ENCODE peak calls at places on chromosomes 13 and 19, in nine cellular contexts. J is occipital lobe; K is A549; I is Calu3; G is mucosa of gallbladder; X is AG08396; P is fibroblast of the conjunctiva; F is CD4-positive, alpha-beta memory T cell; W is T-helper 1 cell. R is an unnamed sample.
A peak's percentile ranks its signal among the peaks of the same experiment; 100 is the strongest.

GRCh38 chr19:45496349-45496953 is 396 bp downstream of the RTN2 start:
- DNase-seq in G (no peak), K (no peak), P (no peak), W (no peak), X (peak; percentile 55), F (peak; percentile 40), I (peak; percentile 57), J (peak; percentile 30), R (no peak)

GRCh38 chr19:18543814-18544475 is 572 bp upstream of the FKBP8 start:
- DNase-seq in X (peak; percentile 64), P (no peak), J (peak; percentile 47), G (peak; percentile 74), F (peak; percentile 83), K (peak; percentile 79), W (peak; percentile 79), I (peak; percentile 24), R (peak; percentile 86)

GRCh38 chr19:5691930-5692784 is 2.1 kb downstream of the RPL36 start:
- DNase-seq in I (no peak), W (no peak), F (no peak), G (no peak), J (no peak), X (no peak), P (no peak), K (no peak), R (no peak)

GRCh38 chr19:33424181-33424580 is 50.7 kb downstream of the CEBPG start:
- DNase-seq in X (no peak), J (no peak), I (no peak), G (no peak), P (no peak), K (no peak), W (no peak), F (no peak), R (no peak)

GRCh38 chr19:45508681-45508930 is 1.3 kb downstream of the VASP start:
- DNase-seq in K (no peak), P (no peak), I (no peak), F (no peak), J (no peak), G (no peak), W (no peak), X (no peak), R (no peak)

GRCh38 chr13:74825170-74825948 is 656.6 kb downstream of the TBC1D4 start:
- DNase-seq in W (no peak), X (peak; percentile 4), G (no peak), I (no peak), P (peak; percentile 59), K (peak; percentile 54), F (no peak), J (no peak), R (no peak)

GRCh38 chr19:3094638-3095374 is 644 bp downstream of the GNA11 start:
- DNase-seq in I (peak; percentile 4), X (no peak), G (no peak), K (no peak), P (no peak), F (peak; percentile 31), J (no peak), W (peak; percentile 13), R (no peak)

GRCh38 chr13:97341135-97341534 is 92.8 kb upstream of the RAP2A start:
- DNase-seq in X (no peak), W (no peak), F (no peak), J (no peak), K (no peak), G (no peak), P (no peak), I (no peak), R (no peak)

GRCh38 chr13:111304041-111304544 is 16.3 kb upstream of the TEX29 start:
- DNase-seq in J (no peak), G (no peak), F (no peak), K (no peak), I (no peak), W (no peak), X (no peak), P (no peak), R (no peak)

GRCh38 chr13:71242191-71242590 is 624.8 kb downstream of the DACH1 start:
- DNase-seq in X (no peak), K (no peak), W (no peak), G (no peak), J (peak; percentile 2), P (no peak), I (no peak), F (no peak), R (no peak)

GRCh38 chr19:51417107-51417806 is at the start of gene SIGLEC10:
- DNase-seq in I (no peak), G (peak; percentile 29), J (no peak), F (no peak), X (no peak), K (no peak), W (no peak), P (no peak), R (peak; percentile 94)

GRCh38 chr19:17337675-17338439 is 504 bp downstream of the GTPBP3 start:
- DNase-seq in X (peak; percentile 64), K (no peak), I (peak; percentile 21), P (no peak), F (peak; percentile 33), J (no peak), W (no peak), G (no peak), R (peak; percentile 67)

GRCh38 chr13:42266464-42266863 is 5.5 kb upstream of the AKAP11 start:
- DNase-seq in X (peak; percentile 32), P (peak; percentile 22), K (no peak), F (no peak), G (no peak), I (no peak), J (no peak), W (no peak), R (no peak)

GRCh38 chr19:31049431-31049830 is 299.8 kb downstream of the TSHZ3 start:
- DNase-seq in J (no peak), F (no peak), I (no peak), W (no peak), K (no peak), X (no peak), G (no peak), P (no peak), R (no peak)

GRCh38 chr19:3423183-3423829 is 56.9 kb downstream of the NFIC start:
- DNase-seq in W (no peak), K (no peak), I (no peak), J (no peak), P (no peak), G (no peak), F (no peak), X (no peak), R (no peak)

GRCh38 chr19:10468133-10468532 is 35.0 kb downstream of the KEAP1 start:
- DNase-seq in I (no peak), X (peak; percentile 2), F (no peak), G (no peak), K (no peak), W (no peak), P (no peak), J (no peak), R (no peak)

GRCh38 chr13:30607908-30608307 is 9.8 kb upstream of the USPL1 start:
- DNase-seq in P (no peak), W (peak; percentile 57), X (no peak), F (peak; percentile 83), I (no peak), G (peak; percentile 12), J (no peak), K (no peak), R (no peak)

GRCh38 chr13:93788456-93788855 is 561.8 kb downstream of the GPC6 start:
- DNase-seq in X (no peak), G (peak; percentile 10), W (no peak), J (no peak), K (no peak), F (no peak), I (no peak), P (no peak), R (no peak)

GRCh38 chr19:45798995-45799517 is 6.4 kb upstream of the DMWD start:
- DNase-seq in W (peak; percentile 54), J (peak; percentile 17), P (peak; percentile 39), G (peak; percentile 56), X (peak; percentile 86), K (peak; percentile 68), F (peak; percentile 57), I (peak; percentile 77), R (no peak)

R was measured in HL-60.